ENCODE peak calls at places on chromosomes 5 and 9, in five cellular contexts. P, Y, C, M and U are unnamed samples.

GRCh38 chr5:176769911-176770310 is 40.4 kb upstream of the UNC5A start:
- DNase-seq in M (no peak), C (no peak), Y (peak), P (no peak), U (no peak)

GRCh38 chr5:66307647-66308257 is 163.7 kb downstream of the SREK1 start:
- DNase-seq in C (peak), Y (no peak), P (peak), M (no peak), U (peak)

GRCh38 chr5:136375920-136376319 is 10.6 kb upstream of the TRPC7 start:
- DNase-seq in C (no peak), M (no peak), Y (no peak), P (no peak), U (no peak)

GRCh38 chr9:137788561-137789294 is 88.9 kb upstream of the CACNA1B start:
- DNase-seq in P (no peak), Y (peak), C (no peak), M (no peak), U (no peak)

GRCh38 chr5:95786821-95787408 is 35.6 kb downstream of the GLRX start:
- DNase-seq in Y (no peak), C (no peak), M (no peak), P (peak), U (no peak)

GRCh38 chr5:103336967-103337366 is 78.4 kb downstream of the MACIR start:
- DNase-seq in Y (no peak), M (no peak), P (no peak), C (no peak), U (no peak)

GRCh38 chr5:15995206-15996052 is 184.2 kb downstream of the MARCHF11 start:
- DNase-seq in Y (no peak), C (peak), P (peak), M (no peak), U (peak)

GRCh38 chr5:6837519-6838110 is 124.4 kb downstream of the TENT4A start:
- DNase-seq in P (no peak), M (peak), C (no peak), Y (no peak), U (no peak)

GRCh38 chr5:103037673-103038455 is 82.1 kb downstream of the GIN1 start:
- DNase-seq in Y (no peak), P (peak), M (no peak), C (no peak), U (no peak)

GRCh38 chr5:149605998-149606721 is 24.9 kb downstream of the ARHGEF37 start:
- DNase-seq in Y (no peak), P (peak), M (no peak), C (no peak), U (peak)

GRCh38 chr5:80143491-80143890 is 108.3 kb downstream of the THBS4 start:
- DNase-seq in C (no peak), P (no peak), Y (no peak), M (no peak), U (no peak)

GRCh38 chr5:141814064-141814982 is 63.9 kb downstream of the PCDH1 start:
- DNase-seq in P (no peak), Y (peak), C (peak), M (no peak), U (peak)

GRCh38 chr5:1008451-1009358 is at the start of gene NKD2:
- DNase-seq in P (no peak), C (peak), Y (no peak), M (no peak), U (peak)

GRCh38 chr9:105438136-105438839 is 9.5 kb upstream of the FSD1L start:
- DNase-seq in M (no peak), C (no peak), P (peak), Y (no peak), U (peak)

GRCh38 chr9:69186841-69187611 is 12.9 kb downstream of the TJP2 start:
- DNase-seq in Y (no peak), M (no peak), C (no peak), P (peak), U (peak)

GRCh38 chr5:96869372-96869641 is 7.0 kb upstream of the ERAP2 start:
- DNase-seq in C (no peak), P (no peak), M (no peak), Y (no peak), U (no peak)

GRCh38 chr5:6547498-6547897 is 85.3 kb downstream of the NSUN2 start:
- DNase-seq in P (no peak), Y (no peak), C (no peak), M (no peak), U (no peak)

GRCh38 chr9:128823903-128824406 is 5.6 kb downstream of the SPOUT1 start:
- DNase-seq in M (no peak), C (no peak), Y (no peak), P (no peak), U (no peak)

GRCh38 chr5:125890387-125890955 is 532.7 kb upstream of the GRAMD2B start:
- DNase-seq in M (no peak), P (no peak), C (no peak), Y (no peak), U (peak)

GRCh38 chr9:118829334-118829733 is 539.9 kb downstream of the BRINP1 start:
- DNase-seq in C (peak), Y (no peak), M (no peak), P (no peak), U (peak)

DNA sequence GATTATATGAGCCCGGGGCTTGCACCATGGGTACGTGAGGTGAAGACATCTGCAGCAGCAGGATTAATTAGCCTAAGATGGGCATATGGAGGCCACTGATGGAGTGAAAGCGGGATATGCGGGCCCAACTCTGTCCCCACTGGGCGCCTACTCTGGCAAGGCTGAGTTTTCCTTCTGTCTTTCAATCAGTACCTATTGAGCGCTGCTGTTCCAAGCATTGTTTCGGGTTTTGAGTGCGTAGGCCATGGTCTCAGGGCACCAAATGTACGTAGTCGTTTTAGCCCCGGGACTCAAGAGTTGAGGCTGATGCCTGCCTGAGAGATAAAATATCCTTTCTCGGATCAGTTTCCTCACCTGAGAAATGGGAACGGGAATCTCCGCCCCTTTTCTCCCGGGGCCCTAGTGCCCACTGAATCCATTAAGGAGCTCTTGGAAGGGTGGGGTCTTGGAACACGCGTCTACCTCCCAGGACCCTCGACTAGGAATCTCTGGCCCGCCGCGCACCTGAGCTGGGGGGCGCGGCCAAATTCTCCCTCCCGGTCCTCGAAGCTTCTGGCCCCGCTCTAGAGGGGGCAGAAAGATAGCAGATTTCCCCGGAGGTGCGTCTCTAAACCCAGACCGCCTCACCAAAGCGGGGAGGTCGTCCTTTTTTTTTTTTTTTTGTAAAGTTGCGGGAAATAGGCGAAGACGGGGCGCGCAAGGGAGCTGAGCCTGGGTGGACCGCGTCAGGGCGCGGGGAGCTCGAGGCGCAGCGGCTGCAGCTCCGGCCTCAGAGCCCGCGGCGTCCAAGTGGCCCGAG is 544 bp upstream of the CXXC5 start:
- DNase-seq in P (no peak), M (no peak), C (no peak), Y (no peak), U (no peak)
- H3K18ac ChIP-seq in P (no peak), M (peak), C (peak), Y (no peak), U (peak)

DNA sequence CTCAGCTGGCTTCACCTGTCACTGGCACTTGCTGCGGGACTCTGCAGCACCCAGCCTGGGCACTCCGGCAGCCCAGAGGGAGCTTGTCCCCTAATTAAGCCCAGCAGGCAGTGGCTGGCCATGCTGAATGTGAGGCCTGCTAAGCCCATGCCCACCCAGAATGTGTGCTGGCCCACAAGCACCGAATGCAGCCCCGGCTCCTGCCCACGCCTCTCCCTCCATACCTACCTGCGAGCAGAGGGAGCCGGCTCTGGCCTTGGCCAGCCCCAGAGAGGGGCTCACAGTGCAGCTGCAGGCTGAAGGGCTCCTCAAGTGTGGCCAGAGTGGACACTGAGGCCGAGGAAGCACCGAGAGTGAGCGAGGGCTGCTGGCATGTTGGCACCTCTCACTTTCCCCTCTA is 32.4 kb upstream of the SUB1 start:
- DNase-seq in C (no peak), M (no peak), P (no peak), Y (no peak), U (no peak)
- H4K91ac ChIP-seq in C (no peak), M (no peak), P (no peak), Y (no peak), U (no peak)

GRCh38 chr9:111743275-111743674 is 51.5 kb downstream of the SHOC1 start:
- DNase-seq in P (peak), M (no peak), Y (no peak), C (no peak), U (peak)
- H2BK15ac ChIP-seq in P (no peak), M (no peak), Y (no peak), C (no peak), U (no peak)

GRCh38 chr9:96048116-96048953 is 172.8 kb downstream of the ERCC6L2 start:
- DNase-seq in Y (peak), P (no peak), M (no peak), C (peak), U (peak)
- H3K18ac ChIP-seq in Y (no peak), P (no peak), M (peak), C (peak), U (peak)

GRCh38 chr5:81234801-81235200 is 1.7 kb downstream of the CKMT2 start:
- DNase-seq in C (no peak), P (no peak), Y (no peak), M (no peak), U (no peak)

GRCh38 chr5:81234299-81234698 is 1.2 kb downstream of the CKMT2 start:
- DNase-seq in P (no peak), M (no peak), Y (peak), C (no peak), U (no peak)

GRCh38 chr5:81233080-81233634 is at the start of gene CKMT2:
- DNase-seq in P (no peak), Y (peak), M (peak), C (peak), U (peak)

GRCh38 chr5:81230429-81230828 is 2.7 kb upstream of the CKMT2 start:
- DNase-seq in Y (no peak), P (no peak), C (no peak), M (no peak), U (no peak)

DNA sequence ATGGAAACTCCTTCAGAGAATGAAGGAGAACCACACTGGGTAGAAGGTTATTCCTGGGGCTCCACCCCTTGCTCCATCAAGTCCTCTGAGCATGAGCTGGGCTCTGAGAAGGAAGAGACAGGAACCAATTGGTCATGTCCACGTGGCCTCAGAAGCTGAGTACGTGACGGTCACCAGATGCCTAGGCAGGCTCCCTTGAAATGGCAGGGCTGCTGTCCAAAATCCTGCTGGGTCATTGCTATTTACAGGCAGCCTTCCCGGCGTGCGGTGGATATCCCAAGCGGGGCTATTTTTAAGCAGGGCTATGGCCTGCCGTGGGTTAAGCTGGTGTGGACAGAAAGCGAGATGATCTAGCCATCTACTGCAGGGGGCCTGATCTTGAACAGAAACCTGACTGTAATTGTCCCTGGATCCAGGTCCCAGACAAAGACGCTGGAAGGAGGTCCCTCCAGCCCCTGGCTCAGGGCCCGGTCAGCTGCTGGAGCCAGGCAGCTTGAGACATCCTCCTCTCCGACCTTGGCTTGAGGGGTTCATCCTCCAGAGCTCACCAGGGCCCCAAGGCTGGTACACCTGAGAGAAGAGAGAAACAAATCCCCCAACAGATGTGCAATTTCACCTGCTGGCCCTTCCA is 558 bp upstream of the CKMT2 start:
- DNase-seq in C (no peak), Y (peak), P (no peak), M (no peak), U (peak)
- H4K91ac ChIP-seq in C (no peak), Y (no peak), P (no peak), M (peak), U (no peak)

GRCh38 chr5:59560553-59560952 is 333.0 kb downstream of the PDE4D start:
- DNase-seq in M (no peak), P (no peak), C (no peak), Y (no peak), U (no peak)
- H2BK15ac ChIP-seq in M (no peak), P (no peak), C (no peak), Y (no peak), U (no peak)

GRCh38 chr5:77033338-77033737 is 3.1 kb downstream of the AGGF1 start:
- DNase-seq in M (no peak), P (no peak), Y (no peak), C (no peak), U (no peak)

GRCh38 chr5:77028631-77029375 is 1.4 kb upstream of the AGGF1 start:
- DNase-seq in C (no peak), P (no peak), M (no peak), Y (no peak), U (no peak)

GRCh38 chr5:77032635-77033034 is 2.4 kb downstream of the AGGF1 start:
- DNase-seq in C (no peak), P (no peak), Y (no peak), M (no peak), U (no peak)

GRCh38 chr5:77029376-77029885 is 773 bp upstream of the AGGF1 start:
- DNase-seq in C (no peak), M (no peak), P (no peak), Y (no peak), U (no peak)

DNA sequence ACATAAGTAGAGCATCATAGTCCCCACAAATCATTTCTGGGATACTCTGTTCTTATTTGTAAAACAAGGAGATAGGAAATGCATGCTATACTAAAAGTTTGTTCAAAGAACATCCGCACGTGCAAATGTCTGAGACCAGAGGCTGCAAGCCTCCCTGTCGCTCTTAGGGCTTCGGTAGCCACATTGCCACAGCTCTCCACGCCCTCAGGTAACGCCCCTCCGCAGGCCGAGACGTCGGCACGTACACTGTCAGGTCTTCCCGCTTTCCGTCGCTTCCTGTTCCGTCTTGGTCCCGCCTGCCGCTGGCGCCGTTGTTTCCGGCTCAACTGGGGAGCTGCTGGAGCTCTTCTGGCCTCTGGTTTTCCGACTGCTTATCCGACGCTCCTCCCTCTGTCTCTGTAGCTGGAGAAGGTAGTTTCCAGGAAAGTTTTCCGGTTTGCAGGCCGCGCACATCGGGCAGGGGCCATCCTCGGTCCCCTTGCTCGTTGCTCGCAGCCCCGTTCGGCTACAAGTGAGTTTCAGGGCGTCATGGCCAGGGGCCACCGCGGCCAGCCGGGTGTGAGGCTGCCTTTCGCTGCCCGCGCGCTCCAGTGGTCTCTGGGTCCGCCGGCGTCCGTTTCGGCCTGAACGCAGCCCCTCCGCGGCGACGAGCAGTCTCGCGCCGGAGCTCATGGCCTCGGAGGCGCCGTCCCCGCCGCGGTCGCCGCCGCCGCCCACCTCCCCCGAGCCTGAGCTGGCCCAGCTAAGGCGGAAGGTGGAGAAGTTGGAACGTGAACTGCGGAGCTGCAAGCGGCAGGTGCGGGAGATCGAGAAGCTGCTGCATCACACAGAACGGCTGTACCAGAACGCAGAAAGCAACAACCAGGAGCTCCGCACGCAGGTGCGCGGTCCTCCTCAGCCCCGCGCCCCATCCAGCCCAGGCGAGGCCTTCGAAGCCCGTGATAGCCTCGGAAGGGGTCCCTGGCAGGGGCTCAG is at the start of gene AGGF1:
- DNase-seq in P (peak), M (peak), Y (peak), C (peak), U (peak)
- H3K18ac ChIP-seq in P (peak), M (peak), Y (peak), C (peak), U (peak)